ENCODE peak calls at places on chromosome 2, in six cellular contexts. I is astrocyte of the spinal cord, L is RPMI8226, W is psoas muscle, F is iris pigment epithelial cell, S is foreskin keratinocyte. Y is an unnamed sample.

GRCh38 chr2:37020212-37020886 is 54.0 kb upstream of the STRN start:
- DNase-seq in S (no peak), L (no peak), I (peak; percentile 74), W (peak; percentile 87), F (peak; percentile 97), Y (peak; percentile 25)

GRCh38 chr2:172100080-172101007 is 2.4 kb downstream of the DLX2 start:
- DNase-seq in W (no peak), S (no peak), F (no peak), L (no peak), I (no peak), Y (no peak)

GRCh38 chr2:232522014-232522854 is 2.0 kb downstream of the PRSS56 start:
- DNase-seq in I (no peak), W (peak; percentile 86), F (no peak), S (no peak), L (peak; percentile 54), Y (no peak)

GRCh38 chr2:8475349-8476045 is 206.4 kb upstream of the ID2 start:
- DNase-seq in W (no peak), L (peak; percentile 71), F (no peak), S (no peak), I (no peak), Y (peak; percentile 31)

GRCh38 chr2:28352726-28353125 is 39.9 kb upstream of the FOSL2 start:
- DNase-seq in F (no peak), S (no peak), W (peak; percentile 44), I (no peak), L (no peak), Y (no peak)

GRCh38 chr2:1687254-1687653 is 57.1 kb downstream of the PXDN start:
- DNase-seq in W (no peak), L (no peak), F (no peak), I (peak; percentile 46), S (no peak), Y (peak; percentile 42)

GRCh38 chr2:29582062-29582461 is 339.3 kb downstream of the ALK start:
- DNase-seq in F (no peak), I (no peak), S (no peak), L (no peak), W (no peak), Y (no peak)

GRCh38 chr2:10269291-10269690 is 33.4 kb upstream of the HPCAL1 start:
- DNase-seq in L (no peak), F (no peak), S (no peak), W (peak; percentile 27), I (no peak), Y (no peak)

GRCh38 chr2:207935121-207935990 is 90.0 kb downstream of the PLEKHM3 start:
- DNase-seq in L (no peak), S (no peak), F (no peak), W (no peak), I (no peak), Y (no peak)

Y was measured in bronchial epithelial cell.